ENCODE peak calls at places on chromosome 6, in nine cellular contexts. One of them, this sample, is unnamed.

GRCh38 chr6:26571592-26572296 is 25.0 kb upstream of the ABT1 start:
- DNase-seq in HFFc6: peak
- DNase-seq in stimulated activated naive CD4-positive, alpha-beta T cell: peak
- DNase-seq in mesendoderm: peak
- DNase-seq in renal cortical epithelial cell: peak
- DNase-seq in GOT3: peak
- DNase-seq in body of pancreas: peak
- DNase-seq in activated gamma-delta T cell treated with Interleukin-2 at 50 U/mL for 16 hours: peak
- DNase-seq in Calu3: peak
- DNase-seq in this sample: no peak

GRCh38 chr6:62362097-62362496 is 76.1 kb upstream of the KHDRBS2 start:
- DNase-seq in HFFc6: no peak
- DNase-seq in activated gamma-delta T cell treated with Interleukin-2 at 50 U/mL for 16 hours: no peak
- DNase-seq in body of pancreas: no peak
- DNase-seq in mesendoderm: no peak
- DNase-seq in Calu3: no peak
- DNase-seq in stimulated activated naive CD4-positive, alpha-beta T cell: no peak
- DNase-seq in GOT3: no peak
- DNase-seq in renal cortical epithelial cell: no peak
- DNase-seq in this sample: no peak

GRCh38 chr6:5004373-5005037 is 668 bp upstream of the RPP40 start:
- DNase-seq in mesendoderm: no peak
- DNase-seq in HFFc6: no peak
- DNase-seq in body of pancreas: no peak
- DNase-seq in renal cortical epithelial cell: no peak
- DNase-seq in GOT3: no peak
- DNase-seq in Calu3: no peak
- DNase-seq in activated gamma-delta T cell treated with Interleukin-2 at 50 U/mL for 16 hours: no peak
- DNase-seq in stimulated activated naive CD4-positive, alpha-beta T cell: no peak
- DNase-seq in this sample: peak

GRCh38 chr6:140538926-140539325 is 1164.5 kb upstream of the CITED2 start:
- DNase-seq in activated gamma-delta T cell treated with Interleukin-2 at 50 U/mL for 16 hours: no peak
- DNase-seq in mesendoderm: peak
- DNase-seq in GOT3: no peak
- DNase-seq in stimulated activated naive CD4-positive, alpha-beta T cell: no peak
- DNase-seq in renal cortical epithelial cell: peak
- DNase-seq in body of pancreas: no peak
- DNase-seq in HFFc6: peak
- DNase-seq in Calu3: peak
- DNase-seq in this sample: no peak

GRCh38 chr6:143998686-143999085 is 9.4 kb downstream of the PLAGL1 start:
- DNase-seq in renal cortical epithelial cell: no peak
- DNase-seq in activated gamma-delta T cell treated with Interleukin-2 at 50 U/mL for 16 hours: no peak
- DNase-seq in body of pancreas: no peak
- DNase-seq in mesendoderm: no peak
- DNase-seq in Calu3: no peak
- DNase-seq in HFFc6: no peak
- DNase-seq in stimulated activated naive CD4-positive, alpha-beta T cell: no peak
- DNase-seq in GOT3: no peak
- DNase-seq in this sample: no peak

GRCh38 chr6:33297406-33297955 is 1.3 kb downstream of the RGL2 start:
- DNase-seq in stimulated activated naive CD4-positive, alpha-beta T cell: no peak
- DNase-seq in Calu3: peak
- DNase-seq in mesendoderm: peak
- DNase-seq in GOT3: no peak
- DNase-seq in body of pancreas: peak
- DNase-seq in renal cortical epithelial cell: no peak
- DNase-seq in HFFc6: no peak
- DNase-seq in activated gamma-delta T cell treated with Interleukin-2 at 50 U/mL for 16 hours: no peak
- DNase-seq in this sample: no peak

GRCh38 chr6:6614096-6614964 is 25.8 kb downstream of the LY86 start:
- DNase-seq in Calu3: no peak
- DNase-seq in HFFc6: no peak
- DNase-seq in activated gamma-delta T cell treated with Interleukin-2 at 50 U/mL for 16 hours: no peak
- DNase-seq in mesendoderm: no peak
- DNase-seq in stimulated activated naive CD4-positive, alpha-beta T cell: peak
- DNase-seq in renal cortical epithelial cell: peak
- DNase-seq in GOT3: no peak
- DNase-seq in body of pancreas: no peak
- DNase-seq in this sample: no peak

GRCh38 chr6:109034439-109035041 is 60.1 kb downstream of the SESN1 start:
- DNase-seq in stimulated activated naive CD4-positive, alpha-beta T cell: no peak
- DNase-seq in Calu3: no peak
- DNase-seq in GOT3: no peak
- DNase-seq in mesendoderm: no peak
- DNase-seq in body of pancreas: no peak
- DNase-seq in renal cortical epithelial cell: no peak
- DNase-seq in activated gamma-delta T cell treated with Interleukin-2 at 50 U/mL for 16 hours: no peak
- DNase-seq in HFFc6: no peak
- DNase-seq in this sample: no peak

GRCh38 chr6:132391391-132392291 is 9.6 kb downstream of the MOXD1 start:
- DNase-seq in stimulated activated naive CD4-positive, alpha-beta T cell: no peak
- DNase-seq in activated gamma-delta T cell treated with Interleukin-2 at 50 U/mL for 16 hours: no peak
- DNase-seq in Calu3: no peak
- DNase-seq in mesendoderm: no peak
- DNase-seq in HFFc6: peak
- DNase-seq in body of pancreas: peak
- DNase-seq in GOT3: no peak
- DNase-seq in renal cortical epithelial cell: peak
- DNase-seq in this sample: no peak

GRCh38 chr6:135145509-135145865 is 35.6 kb upstream of the MYB start:
- DNase-seq in HFFc6: no peak
- DNase-seq in stimulated activated naive CD4-positive, alpha-beta T cell: no peak
- DNase-seq in GOT3: no peak
- DNase-seq in mesendoderm: no peak
- DNase-seq in activated gamma-delta T cell treated with Interleukin-2 at 50 U/mL for 16 hours: no peak
- DNase-seq in body of pancreas: no peak
- DNase-seq in renal cortical epithelial cell: no peak
- DNase-seq in Calu3: no peak
- DNase-seq in this sample: no peak

GRCh38 chr6:119384444-119384843 is 34.9 kb upstream of the MAN1A1 start:
- DNase-seq in stimulated activated naive CD4-positive, alpha-beta T cell: no peak
- DNase-seq in mesendoderm: no peak
- DNase-seq in body of pancreas: no peak
- DNase-seq in GOT3: no peak
- DNase-seq in activated gamma-delta T cell treated with Interleukin-2 at 50 U/mL for 16 hours: no peak
- DNase-seq in HFFc6: no peak
- DNase-seq in renal cortical epithelial cell: no peak
- DNase-seq in Calu3: no peak
- DNase-seq in this sample: no peak

GRCh38 chr6:35058827-35059522 is 82.2 kb downstream of the TCP11 start:
- DNase-seq in stimulated activated naive CD4-positive, alpha-beta T cell: no peak
- DNase-seq in Calu3: no peak
- DNase-seq in activated gamma-delta T cell treated with Interleukin-2 at 50 U/mL for 16 hours: no peak
- DNase-seq in body of pancreas: no peak
- DNase-seq in HFFc6: no peak
- DNase-seq in mesendoderm: no peak
- DNase-seq in renal cortical epithelial cell: no peak
- DNase-seq in GOT3: no peak
- DNase-seq in this sample: no peak

GRCh38 chr6:107668826-107669474 is 155.2 kb downstream of the SCML4 start:
- DNase-seq in activated gamma-delta T cell treated with Interleukin-2 at 50 U/mL for 16 hours: peak
- DNase-seq in mesendoderm: no peak
- DNase-seq in Calu3: no peak
- DNase-seq in stimulated activated naive CD4-positive, alpha-beta T cell: no peak
- DNase-seq in GOT3: no peak
- DNase-seq in renal cortical epithelial cell: no peak
- DNase-seq in body of pancreas: no peak
- DNase-seq in HFFc6: no peak
- DNase-seq in this sample: no peak

GRCh38 chr6:48213076-48213788 is 102.2 kb upstream of the PTCHD4 start:
- DNase-seq in HFFc6: no peak
- DNase-seq in Calu3: no peak
- DNase-seq in body of pancreas: no peak
- DNase-seq in mesendoderm: no peak
- DNase-seq in stimulated activated naive CD4-positive, alpha-beta T cell: no peak
- DNase-seq in GOT3: no peak
- DNase-seq in renal cortical epithelial cell: peak
- DNase-seq in activated gamma-delta T cell treated with Interleukin-2 at 50 U/mL for 16 hours: no peak
- DNase-seq in this sample: no peak

GRCh38 chr6:16121339-16121738 is 7.5 kb upstream of the MYLIP start:
- DNase-seq in renal cortical epithelial cell: no peak
- DNase-seq in body of pancreas: no peak
- DNase-seq in activated gamma-delta T cell treated with Interleukin-2 at 50 U/mL for 16 hours: no peak
- DNase-seq in HFFc6: no peak
- DNase-seq in mesendoderm: no peak
- DNase-seq in stimulated activated naive CD4-positive, alpha-beta T cell: no peak
- DNase-seq in Calu3: no peak
- DNase-seq in GOT3: no peak
- DNase-seq in this sample: no peak

GRCh38 chr6:163897030-163897429 is 482.5 kb downstream of the QKI start:
- DNase-seq in mesendoderm: no peak
- DNase-seq in HFFc6: peak
- DNase-seq in stimulated activated naive CD4-positive, alpha-beta T cell: no peak
- DNase-seq in renal cortical epithelial cell: peak
- DNase-seq in GOT3: no peak
- DNase-seq in activated gamma-delta T cell treated with Interleukin-2 at 50 U/mL for 16 hours: no peak
- DNase-seq in body of pancreas: no peak
- DNase-seq in Calu3: no peak
- DNase-seq in this sample: no peak

GRCh38 chr6:152457949-152458624 is 179.1 kb downstream of the SYNE1 start:
- DNase-seq in HFFc6: no peak
- DNase-seq in activated gamma-delta T cell treated with Interleukin-2 at 50 U/mL for 16 hours: no peak
- DNase-seq in Calu3: no peak
- DNase-seq in stimulated activated naive CD4-positive, alpha-beta T cell: no peak
- DNase-seq in mesendoderm: no peak
- DNase-seq in renal cortical epithelial cell: no peak
- DNase-seq in body of pancreas: no peak
- DNase-seq in GOT3: no peak
- DNase-seq in this sample: no peak

GRCh38 chr6:29926795-29927427 is 15.4 kb upstream of the HLA-A start:
- DNase-seq in GOT3: no peak
- DNase-seq in body of pancreas: no peak
- DNase-seq in Calu3: peak
- DNase-seq in renal cortical epithelial cell: peak
- DNase-seq in stimulated activated naive CD4-positive, alpha-beta T cell: peak
- DNase-seq in activated gamma-delta T cell treated with Interleukin-2 at 50 U/mL for 16 hours: peak
- DNase-seq in HFFc6: peak
- DNase-seq in mesendoderm: no peak
- DNase-seq in this sample: peak